ENCODE peak calls at places on chromosome 1, in six cellular contexts. One of them, this sample, is unnamed.

GRCh38 chr1:27602510-27603319 is 1.2 kb downstream of the AHDC1 start:
- DNase-seq in T-helper 9 cell: peak
- DNase-seq in RKO: no peak
- DNase-seq in heart left ventricle: peak
- DNase-seq in endodermal cell: peak
- DNase-seq in NCI-H1436: peak
- DNase-seq in this sample: peak

GRCh38 chr1:18145851-18146618 is 38.4 kb downstream of the IGSF21 start:
- DNase-seq in T-helper 9 cell: no peak
- DNase-seq in RKO: no peak
- DNase-seq in heart left ventricle: no peak
- DNase-seq in endodermal cell: no peak
- DNase-seq in NCI-H1436: no peak
- DNase-seq in this sample: no peak

GRCh38 chr1:180863158-180863775 is 49.4 kb upstream of the KIAA1614 start:
- DNase-seq in T-helper 9 cell: peak
- DNase-seq in RKO: peak
- DNase-seq in heart left ventricle: no peak
- DNase-seq in endodermal cell: no peak
- DNase-seq in NCI-H1436: peak
- DNase-seq in this sample: no peak

GRCh38 chr1:186605762-186606350 is 74.4 kb downstream of the PTGS2 start:
- DNase-seq in T-helper 9 cell: no peak
- DNase-seq in RKO: peak
- DNase-seq in heart left ventricle: no peak
- DNase-seq in endodermal cell: peak
- DNase-seq in NCI-H1436: no peak
- DNase-seq in this sample: peak

GRCh38 chr1:8097077-8097799 is 71.1 kb upstream of the ERRFI1 start:
- DNase-seq in T-helper 9 cell: no peak
- DNase-seq in RKO: peak
- DNase-seq in heart left ventricle: no peak
- DNase-seq in endodermal cell: no peak
- DNase-seq in NCI-H1436: peak
- DNase-seq in this sample: no peak

GRCh38 chr1:30379684-30380624 is 343.4 kb downstream of the MATN1 start:
- DNase-seq in T-helper 9 cell: peak
- DNase-seq in RKO: peak
- DNase-seq in heart left ventricle: peak
- DNase-seq in endodermal cell: peak
- DNase-seq in NCI-H1436: peak
- DNase-seq in this sample: no peak

GRCh38 chr1:99963041-99963795 is 6.6 kb upstream of the SLC35A3 start:
- DNase-seq in T-helper 9 cell: no peak
- DNase-seq in RKO: peak
- DNase-seq in heart left ventricle: no peak
- DNase-seq in endodermal cell: no peak
- DNase-seq in NCI-H1436: no peak
- DNase-seq in this sample: no peak

GRCh38 chr1:156001682-156002171 is 19.0 kb downstream of the SSR2 start:
- DNase-seq in T-helper 9 cell: no peak
- DNase-seq in RKO: no peak
- DNase-seq in heart left ventricle: no peak
- DNase-seq in endodermal cell: no peak
- DNase-seq in NCI-H1436: no peak
- DNase-seq in this sample: no peak

GRCh38 chr1:209354111-209354839 is 229.2 kb upstream of the CAMK1G start:
- DNase-seq in T-helper 9 cell: peak
- DNase-seq in RKO: peak
- DNase-seq in heart left ventricle: peak
- DNase-seq in endodermal cell: peak
- DNase-seq in NCI-H1436: peak
- DNase-seq in this sample: peak

GRCh38 chr1:89310505-89310904 is 37.8 kb upstream of the GBP5 start:
- DNase-seq in T-helper 9 cell: no peak
- DNase-seq in RKO: no peak
- DNase-seq in heart left ventricle: no peak
- DNase-seq in endodermal cell: no peak
- DNase-seq in NCI-H1436: no peak
- DNase-seq in this sample: no peak

GRCh38 chr1:200178340-200178739 is 150.8 kb downstream of the NR5A2 start:
- DNase-seq in T-helper 9 cell: no peak
- DNase-seq in RKO: no peak
- DNase-seq in heart left ventricle: no peak
- DNase-seq in endodermal cell: no peak
- DNase-seq in NCI-H1436: no peak
- DNase-seq in this sample: no peak

This sample was measured in Right ventricle myocardium superior.